ENCODE peak calls at places on chromosome 19, in ten cellular contexts. One of them, this sample, is unnamed. For H3K27me3, the result is how much of the 10 kb centered on the place peaks cover.

GRCh38 chr19:40612831-40613668 is 11.9 kb downstream of the LTBP4 start:
- DNase-seq in psoas muscle: peak
- DNase-seq in PC-9: peak
- DNase-seq in heart right ventricle: no peak
- DNase-seq in breast epithelium: no peak
- DNase-seq in GM23338: peak
- DNase-seq in upper lobe of right lung: peak
- DNase-seq in BJ: no peak
- DNase-seq in neural progenitor cell: peak
- DNase-seq in CD8-positive, alpha-beta T cell: peak
- DNase-seq in this sample: peak

GRCh38 chr19:52901842-52902241 is 4.4 kb upstream of the ZNF320 start:
- DNase-seq in psoas muscle: no peak
- DNase-seq in PC-9: no peak
- DNase-seq in heart right ventricle: no peak
- DNase-seq in breast epithelium: no peak
- DNase-seq in GM23338: peak
- DNase-seq in upper lobe of right lung: no peak
- DNase-seq in BJ: no peak
- DNase-seq in neural progenitor cell: no peak
- DNase-seq in CD8-positive, alpha-beta T cell: no peak
- DNase-seq in this sample: no peak

GRCh38 chr19:41352609-41353465 is 885 bp downstream of the TGFB1 start:
- DNase-seq in psoas muscle: peak
- DNase-seq in PC-9: peak
- DNase-seq in heart right ventricle: peak
- DNase-seq in breast epithelium: no peak
- DNase-seq in GM23338: peak
- DNase-seq in upper lobe of right lung: peak
- DNase-seq in BJ: no peak
- DNase-seq in neural progenitor cell: peak
- DNase-seq in CD8-positive, alpha-beta T cell: peak
- DNase-seq in this sample: peak

GRCh38 chr19:20999731-21000352 is 20.6 kb upstream of the ZNF430 start:
- DNase-seq in psoas muscle: peak
- DNase-seq in PC-9: peak
- DNase-seq in heart right ventricle: peak
- DNase-seq in breast epithelium: peak
- DNase-seq in GM23338: peak
- DNase-seq in upper lobe of right lung: peak
- DNase-seq in BJ: peak
- DNase-seq in neural progenitor cell: peak
- DNase-seq in CD8-positive, alpha-beta T cell: peak
- DNase-seq in this sample: peak

GRCh38 chr19:50465986-50466771 is 10.1 kb upstream of the EMC10 start:
- DNase-seq in psoas muscle: peak
- DNase-seq in PC-9: peak
- DNase-seq in heart right ventricle: no peak
- DNase-seq in breast epithelium: no peak
- DNase-seq in GM23338: peak
- DNase-seq in upper lobe of right lung: peak
- DNase-seq in BJ: no peak
- DNase-seq in neural progenitor cell: peak
- DNase-seq in CD8-positive, alpha-beta T cell: no peak
- DNase-seq in this sample: no peak

GRCh38 chr19:9836021-9836420 is 903 bp downstream of the PIN1 start:
- DNase-seq in psoas muscle: no peak
- DNase-seq in PC-9: no peak
- DNase-seq in heart right ventricle: no peak
- DNase-seq in breast epithelium: no peak
- DNase-seq in GM23338: no peak
- DNase-seq in upper lobe of right lung: no peak
- DNase-seq in BJ: no peak
- DNase-seq in neural progenitor cell: no peak
- DNase-seq in CD8-positive, alpha-beta T cell: no peak
- DNase-seq in this sample: no peak

GRCh38 chr19:10748924-10749434 is 31.1 kb downstream of the DNM2 start:
- DNase-seq in psoas muscle: no peak
- DNase-seq in PC-9: peak
- DNase-seq in heart right ventricle: no peak
- DNase-seq in breast epithelium: no peak
- DNase-seq in GM23338: no peak
- DNase-seq in upper lobe of right lung: peak
- DNase-seq in BJ: no peak
- DNase-seq in neural progenitor cell: no peak
- DNase-seq in CD8-positive, alpha-beta T cell: no peak
- DNase-seq in this sample: peak

GRCh38 chr19:29858000-29858596 is 46.3 kb downstream of the CCNE1 start:
- DNase-seq in psoas muscle: peak
- DNase-seq in PC-9: peak
- DNase-seq in heart right ventricle: no peak
- DNase-seq in breast epithelium: peak
- DNase-seq in GM23338: peak
- DNase-seq in upper lobe of right lung: peak
- DNase-seq in BJ: no peak
- DNase-seq in neural progenitor cell: peak
- DNase-seq in CD8-positive, alpha-beta T cell: peak
- DNase-seq in this sample: no peak

GRCh38 chr19:57789288-57789687 is 19.8 kb downstream of the ZNF586 start:
- DNase-seq in psoas muscle: no peak
- DNase-seq in PC-9: no peak
- DNase-seq in heart right ventricle: no peak
- DNase-seq in breast epithelium: no peak
- DNase-seq in GM23338: no peak
- DNase-seq in upper lobe of right lung: no peak
- DNase-seq in BJ: no peak
- DNase-seq in neural progenitor cell: no peak
- DNase-seq in CD8-positive, alpha-beta T cell: no peak
- DNase-seq in this sample: no peak

GRCh38 chr19:10766681-10767201 is 48.9 kb downstream of the DNM2 start:
- DNase-seq in psoas muscle: no peak
- DNase-seq in PC-9: no peak
- DNase-seq in heart right ventricle: no peak
- DNase-seq in breast epithelium: no peak
- DNase-seq in GM23338: no peak
- DNase-seq in upper lobe of right lung: no peak
- DNase-seq in BJ: no peak
- DNase-seq in neural progenitor cell: no peak
- DNase-seq in CD8-positive, alpha-beta T cell: no peak
- DNase-seq in this sample: peak

GRCh38 chr19:32676186-32676894 is 692 bp downstream of the RGS9BP start:
- DNase-seq in psoas muscle: peak
- DNase-seq in PC-9: no peak
- DNase-seq in heart right ventricle: no peak
- DNase-seq in breast epithelium: no peak
- DNase-seq in GM23338: peak
- DNase-seq in upper lobe of right lung: peak
- DNase-seq in BJ: no peak
- DNase-seq in neural progenitor cell: peak
- DNase-seq in CD8-positive, alpha-beta T cell: peak
- DNase-seq in this sample: no peak

GRCh38 chr19:19406878-19407639 is 1.6 kb downstream of the GATAD2A start:
- DNase-seq in psoas muscle: peak
- DNase-seq in PC-9: no peak
- DNase-seq in heart right ventricle: no peak
- DNase-seq in breast epithelium: no peak
- DNase-seq in GM23338: no peak
- DNase-seq in upper lobe of right lung: no peak
- DNase-seq in BJ: no peak
- DNase-seq in neural progenitor cell: peak
- DNase-seq in CD8-positive, alpha-beta T cell: peak
- DNase-seq in this sample: no peak

GRCh38 chr19:55339225-55340143 is at the start of gene KMT5C:
- DNase-seq in psoas muscle: peak
- DNase-seq in PC-9: peak
- DNase-seq in heart right ventricle: peak
- DNase-seq in breast epithelium: peak
- DNase-seq in GM23338: peak
- DNase-seq in upper lobe of right lung: peak
- DNase-seq in BJ: peak
- DNase-seq in neural progenitor cell: peak
- DNase-seq in CD8-positive, alpha-beta T cell: peak
- DNase-seq in this sample: peak
- TF ChIP-seq CTCF in psoas muscle: peak
- TF ChIP-seq CTCF in PC-9: no peak
- TF ChIP-seq CTCF in heart right ventricle: peak
- TF ChIP-seq CTCF in breast epithelium: peak
- TF ChIP-seq CTCF in GM23338: no peak
- TF ChIP-seq CTCF in upper lobe of right lung: peak
- TF ChIP-seq CTCF in BJ: peak
- TF ChIP-seq CTCF in neural progenitor cell: peak
- TF ChIP-seq CTCF in CD8-positive, alpha-beta T cell: no peak
- TF ChIP-seq CTCF in this sample: peak

GRCh38 chr19:35509018-35509652 is 4.3 kb downstream of the DMKN start:
- DNase-seq in psoas muscle: no peak
- DNase-seq in PC-9: peak
- DNase-seq in heart right ventricle: no peak
- DNase-seq in breast epithelium: no peak
- DNase-seq in GM23338: peak
- DNase-seq in upper lobe of right lung: peak
- DNase-seq in BJ: no peak
- DNase-seq in neural progenitor cell: peak
- DNase-seq in CD8-positive, alpha-beta T cell: peak
- DNase-seq in this sample: peak
- H3K4me3 ChIP-seq in psoas muscle: no peak
- H3K4me3 ChIP-seq in PC-9: peak
- H3K4me3 ChIP-seq in heart right ventricle: no peak
- H3K4me3 ChIP-seq in breast epithelium: peak
- H3K4me3 ChIP-seq in GM23338: peak
- H3K4me3 ChIP-seq in upper lobe of right lung: peak
- H3K4me3 ChIP-seq in BJ: no peak
- H3K4me3 ChIP-seq in neural progenitor cell: peak
- H3K4me3 ChIP-seq in CD8-positive, alpha-beta T cell: no peak
- H3K4me3 ChIP-seq in this sample: peak

DNA sequence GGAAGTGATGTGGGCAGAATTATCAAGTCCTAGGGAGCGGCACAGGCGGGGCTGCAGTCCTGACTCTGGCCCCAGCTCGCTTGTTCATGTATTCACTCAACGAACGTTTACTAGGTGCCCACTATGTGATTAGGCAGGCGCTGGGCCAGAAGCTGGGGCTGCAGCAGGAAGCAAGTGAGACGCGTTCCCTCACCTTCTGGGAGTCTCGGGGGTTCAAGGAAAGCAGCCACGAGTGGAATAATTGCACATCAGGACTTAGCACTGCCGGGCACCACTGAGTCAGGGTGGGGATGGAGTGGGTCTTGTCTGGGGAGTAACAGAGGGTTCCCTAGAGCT is 2.5 kb upstream of the LMTK3 start:
- DNase-seq in psoas muscle: no peak
- DNase-seq in PC-9: no peak
- DNase-seq in heart right ventricle: no peak
- DNase-seq in breast epithelium: no peak
- DNase-seq in GM23338: no peak
- DNase-seq in upper lobe of right lung: no peak
- DNase-seq in BJ: no peak
- DNase-seq in neural progenitor cell: no peak
- DNase-seq in CD8-positive, alpha-beta T cell: no peak
- DNase-seq in this sample: no peak
- H3K27me3 ChIP-seq in psoas muscle: under half
- H3K27me3 ChIP-seq in PC-9: under half
- H3K27me3 ChIP-seq in heart right ventricle: under half
- H3K27me3 ChIP-seq in breast epithelium: under half
- H3K27me3 ChIP-seq in GM23338: under half
- H3K27me3 ChIP-seq in upper lobe of right lung: under half
- H3K27me3 ChIP-seq in BJ: under half
- H3K27me3 ChIP-seq in neural progenitor cell: under half
- H3K27me3 ChIP-seq in CD8-positive, alpha-beta T cell: under half
- H3K27me3 ChIP-seq in this sample: under half

GRCh38 chr19:48975947-48976847 is 11.1 kb downstream of the FTL start:
- DNase-seq in psoas muscle: no peak
- DNase-seq in PC-9: no peak
- DNase-seq in heart right ventricle: no peak
- DNase-seq in breast epithelium: no peak
- DNase-seq in GM23338: peak
- DNase-seq in upper lobe of right lung: no peak
- DNase-seq in BJ: no peak
- DNase-seq in neural progenitor cell: peak
- DNase-seq in CD8-positive, alpha-beta T cell: peak
- DNase-seq in this sample: no peak
- TF ChIP-seq CTCF in psoas muscle: no peak
- TF ChIP-seq CTCF in PC-9: peak
- TF ChIP-seq CTCF in heart right ventricle: no peak
- TF ChIP-seq CTCF in breast epithelium: no peak
- TF ChIP-seq CTCF in GM23338: no peak
- TF ChIP-seq CTCF in upper lobe of right lung: no peak
- TF ChIP-seq CTCF in BJ: peak
- TF ChIP-seq CTCF in neural progenitor cell: no peak
- TF ChIP-seq CTCF in CD8-positive, alpha-beta T cell: no peak
- TF ChIP-seq CTCF in this sample: no peak

DNA sequence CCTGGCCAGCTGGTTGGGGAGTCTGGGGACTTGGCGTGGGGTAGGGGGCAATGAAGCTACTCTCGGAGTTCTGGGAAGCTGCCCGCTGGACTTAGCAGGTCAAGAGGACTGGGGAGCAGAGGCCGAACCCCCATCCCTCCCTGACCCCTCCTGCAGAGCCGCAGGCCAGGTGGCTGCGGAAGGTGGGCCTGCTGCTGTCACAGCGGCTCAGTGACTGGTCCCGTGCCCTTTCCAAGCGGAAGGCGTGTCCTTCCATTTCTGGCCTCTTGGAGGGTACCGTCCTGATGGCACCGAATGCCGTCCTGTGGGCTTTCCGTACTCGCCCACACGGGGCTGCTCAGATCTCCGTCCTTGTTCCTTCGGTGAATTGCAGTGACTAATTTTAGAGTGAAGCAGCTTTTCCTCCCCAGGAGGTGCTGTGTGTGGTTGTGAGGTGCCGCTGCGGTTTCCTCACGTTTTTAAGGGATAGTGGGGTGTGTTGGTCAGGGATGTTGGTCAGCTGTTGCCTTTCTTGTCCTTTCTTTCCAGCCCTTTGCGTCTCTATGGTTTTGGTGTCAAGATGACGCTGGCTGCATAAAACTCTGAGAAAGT is 20.8 kb downstream of the DOT1L start:
- DNase-seq in psoas muscle: no peak
- DNase-seq in PC-9: no peak
- DNase-seq in heart right ventricle: no peak
- DNase-seq in breast epithelium: no peak
- DNase-seq in GM23338: no peak
- DNase-seq in upper lobe of right lung: no peak
- DNase-seq in BJ: no peak
- DNase-seq in neural progenitor cell: no peak
- DNase-seq in CD8-positive, alpha-beta T cell: no peak
- DNase-seq in this sample: no peak
- H3K4me3 ChIP-seq in psoas muscle: no peak
- H3K4me3 ChIP-seq in PC-9: no peak
- H3K4me3 ChIP-seq in heart right ventricle: no peak
- H3K4me3 ChIP-seq in breast epithelium: no peak
- H3K4me3 ChIP-seq in GM23338: no peak
- H3K4me3 ChIP-seq in upper lobe of right lung: no peak
- H3K4me3 ChIP-seq in BJ: no peak
- H3K4me3 ChIP-seq in neural progenitor cell: no peak
- H3K4me3 ChIP-seq in CD8-positive, alpha-beta T cell: no peak
- H3K4me3 ChIP-seq in this sample: no peak

This sample was measured in ovary.